ENCODE peak calls at places on chromosomes 4 and X, in six cellular contexts. I is HuH-7.5, Q is heart left ventricle, M is DMS79, Z is psoas muscle, G is frontal cortex. P is an unnamed sample.

GRCh38 chr4:59247032-59247431 is 1953.1 kb upstream of the ADGRL3 start:
- DNase-seq in I (no peak), Z (no peak), Q (no peak), M (no peak), G (no peak), P (no peak)

GRCh38 chr4:128583753-128584712 is 225.5 kb upstream of the JADE1 start:
- DNase-seq in G (no peak), Z (peak; percentile 90), Q (peak; percentile 79), M (no peak), I (no peak), P (no peak)

GRCh38 chrX:111375747-111376146 is 36.2 kb downstream of the DCX start:
- DNase-seq in I (no peak), Q (no peak), M (no peak), Z (no peak), G (no peak), P (no peak)

GRCh38 chr4:47213106-47213505 is 181.7 kb downstream of the GABRB1 start:
- DNase-seq in Q (no peak), M (no peak), G (no peak), I (no peak), Z (no peak), P (no peak)

GRCh38 chr4:40924096-40924792 is 174.5 kb downstream of the NSUN7 start:
- DNase-seq in M (no peak), Q (peak; percentile 49), Z (peak; percentile 80), G (peak; percentile 46), I (peak; percentile 59), P (peak; percentile 54)

GRCh38 chr4:7384003-7384928 is 50.5 kb downstream of the PSAPL1 start:
- DNase-seq in I (peak; percentile 3), Z (no peak), G (peak; percentile 12), Q (peak; percentile 9), M (no peak), P (no peak)

GRCh38 chrX:10102046-10102704 is 54.6 kb upstream of the CLCN4 start:
- DNase-seq in M (no peak), Q (no peak), I (no peak), Z (no peak), G (no peak), P (no peak)

GRCh38 chrX:97637289-97637688 is 753.6 kb downstream of the RPA4 start:
- DNase-seq in M (no peak), G (no peak), Z (no peak), I (no peak), Q (no peak), P (no peak)

GRCh38 chrX:71895607-71896006 is 15.0 kb upstream of the NHSL2 start:
- DNase-seq in M (no peak), Q (no peak), Z (no peak), G (no peak), I (no peak), P (no peak)

GRCh38 chr4:43048570-43048969 is 156.1 kb downstream of the GRXCR1 start:
- DNase-seq in Q (no peak), I (no peak), G (no peak), Z (no peak), M (no peak), P (no peak)

GRCh38 chrX:44770111-44770510 is 73.7 kb upstream of the DUSP21 start:
- DNase-seq in Z (no peak), M (no peak), G (no peak), Q (no peak), I (no peak), P (no peak)

GRCh38 chr4:88283661-88284377 is 542 bp downstream of the PPM1K start:
- DNase-seq in Q (peak; percentile 70), I (no peak), Z (peak; percentile 82), M (peak; percentile 30), G (peak; percentile 47), P (no peak)

GRCh38 chrX:129565046-129565649 is 25.1 kb downstream of the OCRL start:
- DNase-seq in Q (no peak), I (no peak), M (no peak), Z (no peak), G (no peak), P (no peak)

GRCh38 chr4:82713856-82714255 is 84.7 kb downstream of the SCD5 start:
- DNase-seq in I (no peak), Q (no peak), M (no peak), G (no peak), Z (no peak), P (no peak)

GRCh38 chr4:184453402-184454160 is 20.8 kb downstream of the IRF2 start:
- DNase-seq in G (no peak), Z (no peak), Q (peak; percentile 38), M (no peak), I (no peak), P (peak; percentile 52)

GRCh38 chr4:111399523-111400135 is 745.6 kb upstream of the FAM241A start:
- DNase-seq in Z (no peak), Q (no peak), I (no peak), M (no peak), G (no peak), P (no peak)

GRCh38 chr4:40524642-40525041 is 105.0 kb downstream of the RBM47 start:
- DNase-seq in G (no peak), Q (no peak), I (no peak), M (no peak), Z (no peak), P (no peak)

GRCh38 chr4:102299302-102299701 is 46.0 kb downstream of the SLC39A8 start:
- DNase-seq in Z (no peak), G (no peak), Q (no peak), M (no peak), I (no peak), P (no peak)

GRCh38 chr4:56655209-56655626 is 25.9 kb downstream of the HOPX start:
- DNase-seq in I (no peak), Z (peak; percentile 81), G (peak; percentile 39), Q (peak; percentile 36), M (peak; percentile 20), P (no peak)

GRCh38 chr4:17698116-17698515 is 83.3 kb downstream of the FAM184B start:
- DNase-seq in G (no peak), M (no peak), Q (no peak), I (no peak), Z (no peak), P (no peak)

GRCh38 chr4:88718098-88718497 is 20.5 kb upstream of the NAP1L5 start:
- DNase-seq in M (no peak), I (no peak), Q (no peak), Z (no peak), G (no peak), P (no peak)

P was measured in 8988T.